ENCODE peak calls at places on chromosomes 11 and 22, in seven cellular contexts. V, W, Z, Y, X, M and K are unnamed samples.

GRCh38 chr22:46272762-46273431 is 5.1 kb downstream of the TTC38 start:
- DNase-seq in M (no peak), Z (no peak), V (no peak), Y (no peak), W (no peak), X (no peak), K (no peak)

GRCh38 chr11:63906087-63906486 is 10.9 kb downstream of the RCOR2 start:
- DNase-seq in M (no peak), V (no peak), Y (no peak), Z (no peak), X (no peak), W (no peak), K (no peak)

GRCh38 chr11:60765355-60765754 is 8.7 kb downstream of the MS4A15 start:
- DNase-seq in Z (no peak), V (no peak), X (no peak), Y (no peak), M (no peak), W (no peak), K (no peak)

GRCh38 chr11:27390959-27391326 is 27.9 kb upstream of the CCDC34 start:
- DNase-seq in V (no peak), Y (no peak), M (no peak), W (no peak), Z (no peak), X (peak; percentile 14), K (no peak)

GRCh38 chr22:20509344-20510047 is 2.1 kb downstream of the MED15 start:
- DNase-seq in Z (peak; percentile 38), X (peak; percentile 89), V (peak; percentile 94), M (peak; percentile 81), W (peak; percentile 79), Y (no peak), K (peak; percentile 77)

GRCh38 chr11:118834428-118835028 is 43.6 kb upstream of the DDX6 start:
- DNase-seq in X (no peak), Z (no peak), W (no peak), Y (no peak), V (peak; percentile 80), M (no peak), K (no peak)

GRCh38 chr11:121318848-121319834 is 26.6 kb downstream of the SC5D start:
- DNase-seq in M (peak; percentile 53), W (peak; percentile 32), V (peak; percentile 60), X (peak; percentile 5), Z (peak; percentile 30), Y (peak; percentile 57), K (peak; percentile 80)

GRCh38 chr22:17093081-17093480 is 8.3 kb downstream of the IL17RA start:
- DNase-seq in Y (no peak), W (no peak), Z (no peak), M (no peak), X (no peak), V (no peak), K (no peak)

GRCh38 chr11:46306296-46306853 is 28.9 kb downstream of the CREB3L1 start:
- DNase-seq in Z (no peak), M (no peak), X (no peak), V (no peak), Y (no peak), W (no peak), K (no peak)

GRCh38 chr22:29268511-29269229 is 602 bp downstream of the EWSR1 start:
- DNase-seq in M (no peak), Y (no peak), Z (peak; percentile 54), X (no peak), W (peak; percentile 44), V (peak; percentile 15), K (peak; percentile 75)

GRCh38 chr11:73271936-73272679 is at the start of gene P2RY6:
- DNase-seq in V (peak; percentile 97), Y (no peak), Z (no peak), W (peak; percentile 32), M (peak; percentile 88), X (peak; percentile 73), K (peak; percentile 26)

GRCh38 chr22:36419177-36419911 is 31.6 kb upstream of the MYH9 start:
- DNase-seq in V (peak; percentile 67), W (peak; percentile 50), Y (no peak), Z (no peak), M (peak; percentile 90), X (no peak), K (peak; percentile 73)

GRCh38 chr11:14125529-14125928 is 163.0 kb downstream of the SPON1 start:
- DNase-seq in Z (no peak), V (no peak), Y (no peak), W (no peak), M (no peak), X (no peak), K (no peak)

GRCh38 chr11:3786781-3787428 is 10.4 kb downstream of the NUP98 start:
- DNase-seq in W (no peak), Z (no peak), V (no peak), Y (no peak), M (no peak), X (no peak), K (peak; percentile 5)

GRCh38 chr11:130908061-130908460 is 8.2 kb downstream of the SNX19 start:
- DNase-seq in Z (no peak), Y (no peak), M (no peak), X (no peak), W (no peak), V (no peak), K (no peak)

GRCh38 chr11:45919806-45920530 is 2.3 kb upstream of the PEX16 start:
- DNase-seq in M (no peak), Z (no peak), W (no peak), Y (no peak), X (no peak), V (no peak), K (no peak)

GRCh38 chr11:47593492-47593933 is 698 bp downstream of the C1QTNF4 start:
- DNase-seq in W (no peak), V (no peak), Y (no peak), M (no peak), Z (no peak), X (no peak), K (no peak)

GRCh38 chr22:32788884-32789624 is 12.5 kb upstream of the TIMP3 start:
- DNase-seq in Z (no peak), W (no peak), Y (no peak), V (no peak), X (no peak), M (no peak), K (no peak)

GRCh38 chr11:128476729-128477128 is 110.6 kb downstream of the ETS1 start:
- DNase-seq in V (no peak), M (no peak), Y (no peak), Z (peak; percentile 77), W (no peak), X (peak; percentile 59), K (peak; percentile 49)

GRCh38 chr11:3123316-3123715 is 41.8 kb downstream of the OSBPL5 start:
- DNase-seq in Y (no peak), M (no peak), V (no peak), Z (no peak), X (no peak), W (peak; percentile 88), K (no peak)